ENCODE peak calls at places on chromosomes 5 and 9, in nine cellular contexts. One of them, this sample, is unnamed. For H3K27me3, the result is how much of the 10 kb centered on the place peaks cover.

GRCh38 chr5:77629553-77630245 is 8.8 kb downstream of the OTP start:
- DNase-seq in mammary epithelial cell: no peak
- DNase-seq in heart right ventricle: no peak
- DNase-seq in psoas muscle: no peak
- DNase-seq in fibroblast of lung: no peak
- DNase-seq in ovary: no peak
- DNase-seq in SK-N-SH: no peak
- DNase-seq in brain microvascular endothelial cell: no peak
- DNase-seq in tibial artery: no peak
- DNase-seq in this sample: no peak

GRCh38 chr5:84433461-84433860 is 48.8 kb upstream of the EDIL3 start:
- DNase-seq in mammary epithelial cell: no peak
- DNase-seq in heart right ventricle: no peak
- DNase-seq in psoas muscle: no peak
- DNase-seq in fibroblast of lung: peak
- DNase-seq in ovary: no peak
- DNase-seq in SK-N-SH: no peak
- DNase-seq in brain microvascular endothelial cell: peak
- DNase-seq in tibial artery: no peak
- DNase-seq in this sample: no peak

GRCh38 chr9:82031538-82032280 is 43.1 kb downstream of the SPATA31D1 start:
- DNase-seq in mammary epithelial cell: peak
- DNase-seq in heart right ventricle: peak
- DNase-seq in psoas muscle: peak
- DNase-seq in fibroblast of lung: peak
- DNase-seq in ovary: peak
- DNase-seq in SK-N-SH: no peak
- DNase-seq in brain microvascular endothelial cell: peak
- DNase-seq in tibial artery: no peak
- DNase-seq in this sample: no peak

GRCh38 chr5:115069087-115069968 is 100.4 kb downstream of the TRIM36 start:
- DNase-seq in mammary epithelial cell: peak
- DNase-seq in heart right ventricle: peak
- DNase-seq in psoas muscle: no peak
- DNase-seq in fibroblast of lung: peak
- DNase-seq in ovary: no peak
- DNase-seq in SK-N-SH: peak
- DNase-seq in brain microvascular endothelial cell: peak
- DNase-seq in tibial artery: no peak
- DNase-seq in this sample: no peak

GRCh38 chr5:133870661-133871060 is 97.8 kb downstream of the C5orf15 start:
- DNase-seq in mammary epithelial cell: peak
- DNase-seq in heart right ventricle: no peak
- DNase-seq in psoas muscle: peak
- DNase-seq in fibroblast of lung: peak
- DNase-seq in ovary: no peak
- DNase-seq in SK-N-SH: no peak
- DNase-seq in brain microvascular endothelial cell: peak
- DNase-seq in tibial artery: no peak
- DNase-seq in this sample: no peak

GRCh38 chr9:127398715-127399400 is 1.9 kb downstream of the SLC2A8 start:
- DNase-seq in mammary epithelial cell: no peak
- DNase-seq in heart right ventricle: no peak
- DNase-seq in psoas muscle: no peak
- DNase-seq in fibroblast of lung: no peak
- DNase-seq in ovary: no peak
- DNase-seq in SK-N-SH: no peak
- DNase-seq in brain microvascular endothelial cell: no peak
- DNase-seq in tibial artery: no peak
- DNase-seq in this sample: no peak

GRCh38 chr9:93060746-93061259 is 2.3 kb downstream of the SUSD3 start:
- DNase-seq in mammary epithelial cell: no peak
- DNase-seq in heart right ventricle: no peak
- DNase-seq in psoas muscle: no peak
- DNase-seq in fibroblast of lung: peak
- DNase-seq in ovary: peak
- DNase-seq in SK-N-SH: no peak
- DNase-seq in brain microvascular endothelial cell: no peak
- DNase-seq in tibial artery: no peak
- DNase-seq in this sample: no peak

GRCh38 chr5:65822696-65823095 is 100.7 kb downstream of the NLN start:
- DNase-seq in mammary epithelial cell: no peak
- DNase-seq in heart right ventricle: no peak
- DNase-seq in psoas muscle: no peak
- DNase-seq in fibroblast of lung: peak
- DNase-seq in ovary: no peak
- DNase-seq in SK-N-SH: no peak
- DNase-seq in brain microvascular endothelial cell: no peak
- DNase-seq in tibial artery: no peak
- DNase-seq in this sample: no peak

GRCh38 chr5:139312075-139312474 is 18.5 kb downstream of the MATR3 start:
- DNase-seq in mammary epithelial cell: no peak
- DNase-seq in heart right ventricle: no peak
- DNase-seq in psoas muscle: no peak
- DNase-seq in fibroblast of lung: no peak
- DNase-seq in ovary: no peak
- DNase-seq in SK-N-SH: no peak
- DNase-seq in brain microvascular endothelial cell: no peak
- DNase-seq in tibial artery: no peak
- DNase-seq in this sample: no peak

GRCh38 chr5:92505145-92505544 is 1075.9 kb downstream of the NR2F1-AS1 start:
- DNase-seq in mammary epithelial cell: peak
- DNase-seq in heart right ventricle: no peak
- DNase-seq in psoas muscle: no peak
- DNase-seq in fibroblast of lung: peak
- DNase-seq in ovary: no peak
- DNase-seq in SK-N-SH: no peak
- DNase-seq in brain microvascular endothelial cell: no peak
- DNase-seq in tibial artery: no peak
- DNase-seq in this sample: no peak

GRCh38 chr5:149288437-149288836 is 16.8 kb downstream of the AFAP1L1 start:
- DNase-seq in mammary epithelial cell: no peak
- DNase-seq in heart right ventricle: peak
- DNase-seq in psoas muscle: peak
- DNase-seq in fibroblast of lung: no peak
- DNase-seq in ovary: no peak
- DNase-seq in SK-N-SH: no peak
- DNase-seq in brain microvascular endothelial cell: no peak
- DNase-seq in tibial artery: no peak
- DNase-seq in this sample: no peak

DNA sequence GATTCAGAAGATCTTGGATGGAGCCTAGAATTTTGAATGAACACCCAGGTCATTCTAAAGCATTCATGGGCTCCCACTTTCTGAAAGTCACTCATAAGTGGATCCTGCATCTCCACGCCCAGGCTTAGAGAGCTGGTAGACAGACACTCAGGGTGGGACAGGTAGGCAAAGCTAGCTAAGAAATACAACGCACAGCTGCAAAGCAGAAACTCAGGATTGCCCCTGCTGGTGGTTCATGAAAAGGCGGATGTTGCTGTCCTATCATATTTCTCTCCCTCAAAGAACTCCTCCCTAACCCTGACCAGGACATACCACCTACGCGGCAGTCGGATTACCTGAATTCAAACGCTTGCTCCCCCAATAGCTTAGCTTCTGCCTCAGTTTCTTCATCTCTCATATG is 226.5 kb downstream of the GLIS3 start:
- DNase-seq in mammary epithelial cell: no peak
- DNase-seq in heart right ventricle: no peak
- DNase-seq in psoas muscle: no peak
- DNase-seq in fibroblast of lung: no peak
- DNase-seq in ovary: no peak
- DNase-seq in SK-N-SH: no peak
- DNase-seq in brain microvascular endothelial cell: no peak
- DNase-seq in tibial artery: no peak
- DNase-seq in this sample: no peak
- TF ChIP-seq CTCF in mammary epithelial cell: peak
- TF ChIP-seq CTCF in heart right ventricle: no peak
- TF ChIP-seq CTCF in psoas muscle: no peak
- TF ChIP-seq CTCF in fibroblast of lung: peak
- TF ChIP-seq CTCF in ovary: no peak
- TF ChIP-seq CTCF in SK-N-SH: peak
- TF ChIP-seq CTCF in brain microvascular endothelial cell: peak
- TF ChIP-seq CTCF in tibial artery: no peak
- TF ChIP-seq CTCF in this sample: no peak

GRCh38 chr9:121628401-121628800 is 23.0 kb upstream of the DAB2IP start:
- DNase-seq in mammary epithelial cell: no peak
- DNase-seq in heart right ventricle: no peak
- DNase-seq in psoas muscle: no peak
- DNase-seq in fibroblast of lung: no peak
- DNase-seq in ovary: no peak
- DNase-seq in SK-N-SH: no peak
- DNase-seq in brain microvascular endothelial cell: no peak
- DNase-seq in tibial artery: no peak
- DNase-seq in this sample: no peak
- H3K27ac ChIP-seq in mammary epithelial cell: no peak
- H3K27ac ChIP-seq in heart right ventricle: no peak
- H3K27ac ChIP-seq in psoas muscle: no peak
- H3K27ac ChIP-seq in fibroblast of lung: no peak
- H3K27ac ChIP-seq in ovary: no peak
- H3K27ac ChIP-seq in SK-N-SH: no peak
- H3K27ac ChIP-seq in brain microvascular endothelial cell: no peak
- H3K27ac ChIP-seq in tibial artery: no peak
- H3K27ac ChIP-seq in this sample: no peak

GRCh38 chr9:97660847-97661246 is 27.2 kb downstream of the NCBP1 start:
- DNase-seq in mammary epithelial cell: no peak
- DNase-seq in heart right ventricle: no peak
- DNase-seq in psoas muscle: no peak
- DNase-seq in fibroblast of lung: no peak
- DNase-seq in ovary: no peak
- DNase-seq in SK-N-SH: no peak
- DNase-seq in brain microvascular endothelial cell: no peak
- DNase-seq in tibial artery: no peak
- DNase-seq in this sample: no peak
- H3K27me3 ChIP-seq in mammary epithelial cell: under half
- H3K27me3 ChIP-seq in heart right ventricle: under half
- H3K27me3 ChIP-seq in psoas muscle: under half
- H3K27me3 ChIP-seq in fibroblast of lung: under half
- H3K27me3 ChIP-seq in ovary: under half
- H3K27me3 ChIP-seq in SK-N-SH: under half
- H3K27me3 ChIP-seq in brain microvascular endothelial cell: under half
- H3K27me3 ChIP-seq in tibial artery: under half
- H3K27me3 ChIP-seq in this sample: under half

DNA sequence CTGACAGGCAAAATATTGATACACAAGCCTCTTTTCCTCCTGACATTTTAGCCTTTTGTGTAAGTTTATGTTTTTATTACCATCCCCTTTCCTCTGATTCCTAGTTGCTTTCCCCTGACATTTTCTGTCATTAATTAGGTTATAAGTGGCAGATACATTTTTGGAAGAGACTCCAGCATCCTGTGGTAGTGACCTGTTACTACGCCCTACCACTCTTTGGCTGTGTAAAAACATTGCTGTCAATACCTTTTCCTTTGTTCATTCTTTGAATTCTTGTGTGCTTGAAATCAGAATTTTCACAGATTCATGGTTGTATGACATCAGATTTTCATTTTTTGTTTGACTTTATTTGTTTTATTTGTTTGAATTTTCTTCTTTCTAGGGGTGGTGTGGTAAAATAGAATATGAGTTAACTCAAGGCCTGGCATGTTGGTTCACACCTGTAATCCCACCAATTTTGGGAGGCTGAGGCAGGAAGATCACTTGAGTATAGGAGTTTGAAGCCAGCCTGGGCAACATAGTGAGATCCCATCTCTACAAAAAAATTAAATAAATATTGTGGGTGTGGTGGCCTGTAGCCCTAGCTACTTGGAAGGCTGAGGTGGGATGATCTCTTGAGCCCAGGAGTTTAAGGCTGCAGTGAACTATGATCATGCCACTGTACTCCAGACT is 43.4 kb downstream of the UBE2R2 start:
- DNase-seq in mammary epithelial cell: no peak
- DNase-seq in heart right ventricle: no peak
- DNase-seq in psoas muscle: no peak
- DNase-seq in fibroblast of lung: peak
- DNase-seq in ovary: no peak
- DNase-seq in SK-N-SH: peak
- DNase-seq in brain microvascular endothelial cell: no peak
- DNase-seq in tibial artery: no peak
- DNase-seq in this sample: no peak
- TF ChIP-seq CTCF in mammary epithelial cell: peak
- TF ChIP-seq CTCF in heart right ventricle: no peak
- TF ChIP-seq CTCF in psoas muscle: no peak
- TF ChIP-seq CTCF in fibroblast of lung: peak
- TF ChIP-seq CTCF in ovary: no peak
- TF ChIP-seq CTCF in SK-N-SH: no peak
- TF ChIP-seq CTCF in brain microvascular endothelial cell: peak
- TF ChIP-seq CTCF in tibial artery: no peak
- TF ChIP-seq CTCF in this sample: no peak

GRCh38 chr5:180072256-180072548 is 643 bp upstream of the RNF130 start:
- DNase-seq in mammary epithelial cell: no peak
- DNase-seq in heart right ventricle: no peak
- DNase-seq in psoas muscle: no peak
- DNase-seq in fibroblast of lung: no peak
- DNase-seq in ovary: no peak
- DNase-seq in SK-N-SH: no peak
- DNase-seq in brain microvascular endothelial cell: no peak
- DNase-seq in tibial artery: no peak
- DNase-seq in this sample: no peak
- H3K27ac ChIP-seq in mammary epithelial cell: no peak
- H3K27ac ChIP-seq in heart right ventricle: peak
- H3K27ac ChIP-seq in psoas muscle: peak
- H3K27ac ChIP-seq in fibroblast of lung: no peak
- H3K27ac ChIP-seq in ovary: peak
- H3K27ac ChIP-seq in SK-N-SH: peak
- H3K27ac ChIP-seq in brain microvascular endothelial cell: no peak
- H3K27ac ChIP-seq in tibial artery: peak
- H3K27ac ChIP-seq in this sample: no peak

This sample was measured in CD4-positive, alpha-beta T cell.